ENCODE peak calls at places on chromosomes 12 and 14, in nine cellular contexts. One of them, this sample, is unnamed.

GRCh38 chr12:54569072-54569471 is 19.4 kb downstream of the PPP1R1A start:
- DNase-seq in gastrocnemius medialis: no peak
- DNase-seq in adrenal gland: no peak
- DNase-seq in uterus: no peak
- DNase-seq in ovary: no peak
- DNase-seq in cardiac muscle cell: no peak
- DNase-seq in HL-60: no peak
- DNase-seq in mesendoderm: no peak
- DNase-seq in CD8-positive, alpha-beta memory T cell: no peak
- DNase-seq in this sample: peak; percentile 48

GRCh38 chr14:37167151-37168047 is 5.0 kb downstream of the SLC25A21 start:
- DNase-seq in HL-60: no peak
- DNase-seq in cardiac muscle cell: no peak
- DNase-seq in CD8-positive, alpha-beta memory T cell: no peak
- DNase-seq in adrenal gland: no peak
- DNase-seq in mesendoderm: no peak
- DNase-seq in ovary: no peak
- DNase-seq in uterus: no peak
- DNase-seq in gastrocnemius medialis: no peak
- DNase-seq in this sample: peak; percentile 72

GRCh38 chr14:61221906-61222305 is 59.2 kb downstream of the TMEM30B start:
- DNase-seq in uterus: no peak
- DNase-seq in HL-60: no peak
- DNase-seq in ovary: no peak
- DNase-seq in adrenal gland: no peak
- DNase-seq in CD8-positive, alpha-beta memory T cell: no peak
- DNase-seq in cardiac muscle cell: no peak
- DNase-seq in gastrocnemius medialis: no peak
- DNase-seq in mesendoderm: no peak
- DNase-seq in this sample: no peak

GRCh38 chr12:85057370-85057963 is 21.3 kb downstream of the LRRIQ1 start:
- DNase-seq in mesendoderm: peak; percentile 62
- DNase-seq in gastrocnemius medialis: no peak
- DNase-seq in CD8-positive, alpha-beta memory T cell: no peak
- DNase-seq in cardiac muscle cell: peak; percentile 67
- DNase-seq in adrenal gland: peak; percentile 47
- DNase-seq in uterus: no peak
- DNase-seq in ovary: no peak
- DNase-seq in HL-60: peak; percentile 23
- DNase-seq in this sample: peak; percentile 80

GRCh38 chr14:21070610-21071224 is 613 bp downstream of the ARHGEF40 start:
- DNase-seq in CD8-positive, alpha-beta memory T cell: no peak
- DNase-seq in uterus: peak; percentile 64
- DNase-seq in ovary: peak; percentile 74
- DNase-seq in HL-60: peak; percentile 77
- DNase-seq in mesendoderm: peak; percentile 94
- DNase-seq in gastrocnemius medialis: no peak
- DNase-seq in cardiac muscle cell: peak; percentile 60
- DNase-seq in adrenal gland: peak; percentile 43
- DNase-seq in this sample: peak; percentile 93

GRCh38 chr12:1167784-1168183 is 176.8 kb downstream of the ERC1 start:
- DNase-seq in CD8-positive, alpha-beta memory T cell: no peak
- DNase-seq in gastrocnemius medialis: no peak
- DNase-seq in mesendoderm: no peak
- DNase-seq in adrenal gland: no peak
- DNase-seq in uterus: no peak
- DNase-seq in HL-60: no peak
- DNase-seq in cardiac muscle cell: no peak
- DNase-seq in ovary: no peak
- DNase-seq in this sample: no peak

GRCh38 chr14:95157987-95158712 is 821 bp upstream of the DICER1 start:
- DNase-seq in HL-60: peak; percentile 40
- DNase-seq in gastrocnemius medialis: no peak
- DNase-seq in mesendoderm: peak; percentile 53
- DNase-seq in CD8-positive, alpha-beta memory T cell: peak; percentile 4
- DNase-seq in cardiac muscle cell: no peak
- DNase-seq in ovary: no peak
- DNase-seq in uterus: no peak
- DNase-seq in adrenal gland: no peak
- DNase-seq in this sample: no peak

GRCh38 chr14:31336646-31337045 is 83.7 kb downstream of the HEATR5A start:
- DNase-seq in ovary: no peak
- DNase-seq in HL-60: peak; percentile 43
- DNase-seq in uterus: no peak
- DNase-seq in cardiac muscle cell: peak; percentile 79
- DNase-seq in mesendoderm: no peak
- DNase-seq in adrenal gland: no peak
- DNase-seq in CD8-positive, alpha-beta memory T cell: no peak
- DNase-seq in gastrocnemius medialis: no peak
- DNase-seq in this sample: no peak

GRCh38 chr12:14999421-15000047 is 26.7 kb downstream of the PDE6H start:
- DNase-seq in HL-60: no peak
- DNase-seq in gastrocnemius medialis: no peak
- DNase-seq in ovary: no peak
- DNase-seq in mesendoderm: no peak
- DNase-seq in cardiac muscle cell: no peak
- DNase-seq in uterus: no peak
- DNase-seq in CD8-positive, alpha-beta memory T cell: no peak
- DNase-seq in adrenal gland: peak; percentile 62
- DNase-seq in this sample: no peak

GRCh38 chr14:68655021-68655811 is 137.7 kb downstream of the ZFP36L1 start:
- DNase-seq in uterus: peak; percentile 60
- DNase-seq in adrenal gland: no peak
- DNase-seq in HL-60: no peak
- DNase-seq in mesendoderm: no peak
- DNase-seq in gastrocnemius medialis: no peak
- DNase-seq in CD8-positive, alpha-beta memory T cell: no peak
- DNase-seq in cardiac muscle cell: peak; percentile 72
- DNase-seq in ovary: peak; percentile 77
- DNase-seq in this sample: no peak

GRCh38 chr12:123712780-123713319 is 697 bp downstream of the ATP6V0A2 start:
- DNase-seq in cardiac muscle cell: peak; percentile 8
- DNase-seq in adrenal gland: no peak
- DNase-seq in ovary: no peak
- DNase-seq in uterus: no peak
- DNase-seq in gastrocnemius medialis: no peak
- DNase-seq in CD8-positive, alpha-beta memory T cell: no peak
- DNase-seq in HL-60: no peak
- DNase-seq in mesendoderm: peak; percentile 10
- DNase-seq in this sample: peak; percentile 55

GRCh38 chr12:87820524-87821194 is 208.5 kb downstream of the C12orf50 start:
- DNase-seq in uterus: no peak
- DNase-seq in mesendoderm: peak; percentile 63
- DNase-seq in adrenal gland: no peak
- DNase-seq in gastrocnemius medialis: no peak
- DNase-seq in CD8-positive, alpha-beta memory T cell: no peak
- DNase-seq in ovary: no peak
- DNase-seq in cardiac muscle cell: peak; percentile 63
- DNase-seq in HL-60: no peak
- DNase-seq in this sample: no peak

GRCh38 chr12:14135996-14136395 is 154.6 kb upstream of the GRIN2B start:
- DNase-seq in cardiac muscle cell: no peak
- DNase-seq in gastrocnemius medialis: no peak
- DNase-seq in CD8-positive, alpha-beta memory T cell: no peak
- DNase-seq in uterus: no peak
- DNase-seq in ovary: no peak
- DNase-seq in adrenal gland: no peak
- DNase-seq in mesendoderm: peak; percentile 32
- DNase-seq in HL-60: no peak
- DNase-seq in this sample: no peak

GRCh38 chr14:95424533-95424932 is 91.9 kb downstream of the SYNE3 start:
- DNase-seq in mesendoderm: no peak
- DNase-seq in uterus: peak; percentile 43
- DNase-seq in cardiac muscle cell: peak; percentile 86
- DNase-seq in ovary: peak; percentile 56
- DNase-seq in HL-60: no peak
- DNase-seq in adrenal gland: peak; percentile 93
- DNase-seq in gastrocnemius medialis: no peak
- DNase-seq in CD8-positive, alpha-beta memory T cell: no peak
- DNase-seq in this sample: no peak

GRCh38 chr14:71651228-71651627 is 281.0 kb upstream of the RGS6 start:
- DNase-seq in mesendoderm: no peak
- DNase-seq in uterus: no peak
- DNase-seq in cardiac muscle cell: peak; percentile 91
- DNase-seq in HL-60: no peak
- DNase-seq in gastrocnemius medialis: no peak
- DNase-seq in adrenal gland: peak; percentile 38
- DNase-seq in ovary: no peak
- DNase-seq in CD8-positive, alpha-beta memory T cell: no peak
- DNase-seq in this sample: no peak

GRCh38 chr12:109762071-109762672 is 48.5 kb downstream of the FAM222A start:
- DNase-seq in gastrocnemius medialis: no peak
- DNase-seq in HL-60: no peak
- DNase-seq in CD8-positive, alpha-beta memory T cell: no peak
- DNase-seq in adrenal gland: no peak
- DNase-seq in uterus: no peak
- DNase-seq in ovary: peak; percentile 26
- DNase-seq in mesendoderm: no peak
- DNase-seq in cardiac muscle cell: no peak
- DNase-seq in this sample: peak; percentile 43

GRCh38 chr12:19236656-19237055 is 107.1 kb downstream of the PLEKHA5 start:
- DNase-seq in mesendoderm: no peak
- DNase-seq in cardiac muscle cell: peak; percentile 65
- DNase-seq in adrenal gland: no peak
- DNase-seq in CD8-positive, alpha-beta memory T cell: no peak
- DNase-seq in gastrocnemius medialis: no peak
- DNase-seq in HL-60: no peak
- DNase-seq in ovary: no peak
- DNase-seq in uterus: no peak
- DNase-seq in this sample: no peak

GRCh38 chr12:49367381-49368239 is at the start of gene SPATS2:
- DNase-seq in gastrocnemius medialis: peak; percentile 79
- DNase-seq in ovary: no peak
- DNase-seq in uterus: no peak
- DNase-seq in cardiac muscle cell: peak; percentile 46
- DNase-seq in mesendoderm: peak; percentile 98
- DNase-seq in adrenal gland: peak; percentile 93
- DNase-seq in HL-60: no peak
- DNase-seq in CD8-positive, alpha-beta memory T cell: no peak
- DNase-seq in this sample: peak; percentile 100

GRCh38 chr12:120258323-120258896 is 7.1 kb downstream of the PXN start:
- DNase-seq in cardiac muscle cell: no peak
- DNase-seq in ovary: no peak
- DNase-seq in adrenal gland: no peak
- DNase-seq in gastrocnemius medialis: no peak
- DNase-seq in CD8-positive, alpha-beta memory T cell: no peak
- DNase-seq in uterus: no peak
- DNase-seq in mesendoderm: no peak
- DNase-seq in HL-60: no peak
- DNase-seq in this sample: no peak
- H3K27ac ChIP-seq in cardiac muscle cell: no peak overlapping the region
- H3K27ac ChIP-seq in ovary: peak overlapping the region; percentile 60
- H3K27ac ChIP-seq in adrenal gland: peak overlapping the region; percentile 74
- H3K27ac ChIP-seq in gastrocnemius medialis: peak overlapping the region; percentile 86
- H3K27ac ChIP-seq in CD8-positive, alpha-beta memory T cell: no peak overlapping the region
- H3K27ac ChIP-seq in uterus: peak overlapping the region; percentile 90
- H3K27ac ChIP-seq in mesendoderm: no peak overlapping the region
- H3K27ac ChIP-seq in HL-60: no peak overlapping the region
- H3K27ac ChIP-seq in this sample: no peak overlapping the region

DNA sequence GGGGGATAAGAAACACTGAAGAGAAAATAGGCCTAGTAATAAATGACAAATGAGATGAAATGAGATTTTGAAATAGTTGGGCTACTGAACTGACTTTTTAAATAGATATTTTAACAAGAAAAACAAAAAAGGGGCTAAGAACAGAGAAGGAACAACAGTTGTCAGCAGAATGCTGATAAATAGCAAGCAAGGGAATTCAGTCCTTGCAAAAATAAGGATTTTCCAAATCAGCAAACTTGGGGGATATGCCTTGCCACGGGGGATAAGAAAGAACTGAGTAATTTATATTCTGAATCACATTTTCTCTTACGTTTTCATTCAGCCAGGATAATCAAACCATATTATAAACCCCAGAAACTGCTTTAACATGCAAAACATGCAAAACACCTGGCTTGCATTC is 12.9 kb upstream of the CCDC196 start:
- DNase-seq in mesendoderm: no peak
- DNase-seq in HL-60: no peak
- DNase-seq in gastrocnemius medialis: no peak
- DNase-seq in CD8-positive, alpha-beta memory T cell: no peak
- DNase-seq in uterus: no peak
- DNase-seq in ovary: no peak
- DNase-seq in cardiac muscle cell: no peak
- DNase-seq in adrenal gland: no peak
- DNase-seq in this sample: no peak
- H3K4me3 ChIP-seq in mesendoderm: no peak overlapping the region
- H3K4me3 ChIP-seq in HL-60: no peak overlapping the region
- H3K4me3 ChIP-seq in gastrocnemius medialis: no peak overlapping the region
- H3K4me3 ChIP-seq in CD8-positive, alpha-beta memory T cell: no peak overlapping the region
- H3K4me3 ChIP-seq in uterus: no peak overlapping the region
- H3K4me3 ChIP-seq in ovary: no peak overlapping the region
- H3K4me3 ChIP-seq in cardiac muscle cell: no peak overlapping the region
- H3K4me3 ChIP-seq in adrenal gland: no peak overlapping the region
- H3K4me3 ChIP-seq in this sample: peak overlapping the region; percentile 62

GRCh38 chr14:96961895-96962294 is 164.7 kb downstream of the VRK1 start:
- DNase-seq in uterus: no peak
- DNase-seq in cardiac muscle cell: no peak
- DNase-seq in gastrocnemius medialis: no peak
- DNase-seq in mesendoderm: no peak
- DNase-seq in ovary: no peak
- DNase-seq in HL-60: no peak
- DNase-seq in adrenal gland: no peak
- DNase-seq in CD8-positive, alpha-beta memory T cell: no peak
- DNase-seq in this sample: no peak
- H3K27ac ChIP-seq in uterus: no peak overlapping the region
- H3K27ac ChIP-seq in cardiac muscle cell: no peak overlapping the region
- H3K27ac ChIP-seq in gastrocnemius medialis: no peak overlapping the region
- H3K27ac ChIP-seq in mesendoderm: no peak overlapping the region
- H3K27ac ChIP-seq in ovary: no peak overlapping the region
- H3K27ac ChIP-seq in HL-60: peak overlapping the region; percentile 67
- H3K27ac ChIP-seq in adrenal gland: no peak overlapping the region
- H3K27ac ChIP-seq in CD8-positive, alpha-beta memory T cell: no peak overlapping the region
- H3K27ac ChIP-seq in this sample: no peak overlapping the region

DNA sequence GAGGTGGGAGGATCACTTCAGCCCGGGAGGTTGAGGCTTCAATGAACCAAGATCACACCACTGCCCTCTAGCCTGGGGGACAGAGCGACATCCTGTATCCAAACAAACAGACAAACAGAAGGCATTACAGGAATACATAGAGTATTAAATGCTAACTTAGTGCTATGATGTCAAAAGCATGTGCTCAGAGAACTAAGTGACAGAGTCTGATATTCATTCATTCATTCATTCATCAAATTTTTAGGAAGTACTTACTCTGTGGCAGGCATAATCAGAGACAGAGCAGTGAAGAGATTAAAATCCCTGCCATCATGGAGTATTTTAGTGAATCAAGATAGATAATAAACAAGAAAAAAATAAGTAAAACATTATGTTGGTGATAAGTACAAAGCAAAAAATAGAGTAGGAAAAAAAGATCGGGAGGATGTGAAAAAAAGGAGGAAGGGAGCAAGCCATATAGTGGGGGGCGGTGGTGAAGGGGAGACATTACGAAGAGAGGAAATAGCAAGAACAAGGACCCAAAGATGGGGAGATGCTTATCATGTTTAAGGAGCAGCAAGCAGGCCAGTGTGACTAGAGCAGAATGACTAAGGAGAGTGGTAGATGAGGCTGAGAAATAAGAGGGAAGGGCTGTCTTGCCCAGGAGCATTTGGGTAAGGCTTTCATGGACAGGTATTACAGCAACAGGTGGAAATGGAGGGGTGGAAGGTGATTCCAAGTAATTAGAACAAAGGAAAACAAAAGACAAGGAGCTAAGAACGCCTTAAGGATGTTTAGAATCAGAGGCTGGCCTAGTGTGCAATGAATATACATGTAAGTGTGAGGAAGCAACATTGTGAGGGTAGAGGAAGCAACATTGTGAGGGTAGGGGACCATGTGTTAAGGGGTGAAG is 2.8 kb downstream of the MAP4K5 start:
- DNase-seq in mesendoderm: peak; percentile 31
- DNase-seq in CD8-positive, alpha-beta memory T cell: no peak
- DNase-seq in adrenal gland: no peak
- DNase-seq in cardiac muscle cell: no peak
- DNase-seq in uterus: no peak
- DNase-seq in gastrocnemius medialis: no peak
- DNase-seq in ovary: no peak
- DNase-seq in HL-60: no peak
- DNase-seq in this sample: no peak
- H3K4me3 ChIP-seq in mesendoderm: no peak overlapping the region
- H3K4me3 ChIP-seq in CD8-positive, alpha-beta memory T cell: no peak overlapping the region
- H3K4me3 ChIP-seq in adrenal gland: no peak overlapping the region
- H3K4me3 ChIP-seq in cardiac muscle cell: no peak overlapping the region
- H3K4me3 ChIP-seq in uterus: no peak overlapping the region
- H3K4me3 ChIP-seq in gastrocnemius medialis: no peak overlapping the region
- H3K4me3 ChIP-seq in ovary: no peak overlapping the region
- H3K4me3 ChIP-seq in HL-60: no peak overlapping the region
- H3K4me3 ChIP-seq in this sample: peak overlapping the region; percentile 93